ENCODE peak calls at places on chromosomes 13 and 19, in ten cellular contexts. D is heart right ventricle, Y is AG04450, B is astrocyte, V is left lung, K is colonic mucosa, R is Peyer's patch, H is left ventricle myocardium inferior, L is stomach, N is pancreas. A is an unnamed sample.

GRCh38 chr19:17049711-17050280 is 23.2 kb upstream of the CPAMD8 start:
- DNase-seq in L (no peak), K (peak; percentile 47), H (no peak), Y (peak; percentile 41), B (peak; percentile 63), N (no peak), R (no peak), V (peak; percentile 69), D (no peak), A (peak; percentile 57)

GRCh38 chr13:96835591-96835990 is 158.7 kb downstream of the OXGR1 start:
- DNase-seq in Y (no peak), D (no peak), L (no peak), R (no peak), V (no peak), N (no peak), K (no peak), B (no peak), H (no peak), A (no peak)

GRCh38 chr13:23510544-23510916 is 59.7 kb upstream of the TNFRSF19 start:
- DNase-seq in D (no peak), Y (no peak), B (no peak), R (no peak), L (no peak), H (no peak), V (no peak), K (no peak), N (no peak), A (no peak)

GRCh38 chr13:83865161-83866137 is 16.8 kb downstream of the SLITRK1 start:
- DNase-seq in B (no peak), R (no peak), V (no peak), Y (no peak), N (no peak), H (no peak), L (no peak), D (no peak), K (no peak), A (no peak)

GRCh38 chr13:74891610-74892009 is 590.4 kb downstream of the TBC1D4 start:
- DNase-seq in R (no peak), H (no peak), Y (peak; percentile 13), B (peak; percentile 28), L (no peak), K (no peak), D (no peak), N (no peak), V (no peak), A (no peak)

GRCh38 chr19:7191946-7192691 is 102.1 kb downstream of the INSR start:
- DNase-seq in D (no peak), Y (no peak), R (no peak), N (no peak), H (no peak), B (no peak), K (no peak), V (no peak), L (no peak), A (no peak)

GRCh38 chr13:43799191-43799590 is 12.4 kb upstream of the ENOX1 start:
- DNase-seq in B (no peak), D (no peak), Y (no peak), H (no peak), V (no peak), L (no peak), K (no peak), R (no peak), N (no peak), A (no peak)

GRCh38 chr13:40922437-40923040 is 96.6 kb downstream of the ELF1 start:
- DNase-seq in B (no peak), D (peak; percentile 13), V (no peak), R (peak; percentile 82), N (no peak), K (peak; percentile 91), L (no peak), Y (no peak), H (peak; percentile 22), A (no peak)

DNA sequence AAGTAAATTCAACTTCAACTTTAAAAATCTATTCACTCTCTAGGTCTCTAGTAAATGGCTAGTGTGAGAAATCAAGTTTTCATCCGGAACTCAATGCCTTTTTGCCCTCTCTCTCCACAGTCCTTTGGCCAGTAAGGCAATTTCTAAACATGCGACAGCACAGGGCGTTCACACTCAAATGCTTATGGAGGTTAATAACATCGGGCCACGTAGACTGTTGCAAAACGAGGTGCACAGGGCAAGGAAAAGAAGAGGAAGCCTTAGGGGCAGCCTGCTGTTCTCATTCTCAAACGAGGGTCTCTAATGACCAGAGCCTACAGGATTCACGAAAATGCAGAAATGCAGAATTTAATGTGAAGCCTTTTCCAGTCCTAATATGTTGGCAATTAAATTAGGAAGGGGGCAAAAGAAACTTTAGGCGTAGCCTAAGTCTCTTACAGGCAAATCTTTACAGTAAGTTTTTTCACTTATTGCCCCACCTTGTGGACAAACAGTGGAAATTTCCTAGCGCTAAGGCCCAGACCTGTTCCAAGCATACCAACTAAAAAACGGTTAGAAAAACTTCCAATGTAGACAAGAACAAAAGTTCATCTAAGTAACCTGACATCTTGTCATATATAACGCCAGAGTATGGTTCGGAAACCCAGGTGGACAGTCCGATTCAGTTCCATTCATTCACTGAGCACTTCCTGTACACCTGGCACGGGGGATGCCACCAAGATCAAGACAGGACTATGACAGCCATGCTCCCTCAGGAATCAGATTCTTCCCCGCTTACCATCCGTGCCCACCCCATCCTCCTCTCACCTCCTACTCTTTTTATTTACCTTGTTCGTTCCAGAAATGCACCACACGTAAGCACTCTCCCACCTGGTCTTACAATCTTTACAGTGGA is 5.1 kb downstream of the ZAR1L start:
- DNase-seq in R (no peak), V (no peak), B (peak; percentile 40), Y (peak; percentile 41), D (peak; percentile 13), K (peak; percentile 30), N (no peak), H (no peak), L (no peak), A (no peak)
- H3K4me3 ChIP-seq in R (no peak overlapping the region), V (peak overlapping the region; percentile 24), B (no peak overlapping the region), Y (no peak overlapping the region), D (peak overlapping the region; percentile 39), K (no peak overlapping the region), N (peak overlapping the region; percentile 20), H (peak overlapping the region; percentile 48), L (peak overlapping the region; percentile 9), A (no peak overlapping the region)

GRCh38 chr19:42271045-42271419 is 2.0 kb downstream of the CIC start:
- DNase-seq in L (no peak), N (no peak), K (no peak), Y (no peak), H (no peak), B (no peak), V (no peak), R (peak; percentile 53), D (no peak), A (peak; percentile 73)
- H3K4me3 ChIP-seq in L (peak overlapping the region; percentile 61), N (peak overlapping the region; percentile 51), K (peak overlapping the region; percentile 45), Y (peak overlapping the region; percentile 89), H (peak overlapping the region; percentile 71), B (peak overlapping the region; percentile 86), V (peak overlapping the region; percentile 60), R (peak overlapping the region; percentile 70), D (peak overlapping the region; percentile 56), A (no peak overlapping the region)

GRCh38 chr13:51067376-51068125 is 43.5 kb downstream of the C13orf42 start:
- DNase-seq in L (no peak), H (no peak), Y (no peak), R (no peak), N (no peak), D (no peak), V (no peak), B (no peak), K (no peak), A (no peak)

GRCh38 chr13:51066091-51066831 is 44.8 kb downstream of the C13orf42 start:
- DNase-seq in B (peak; percentile 64), V (no peak), Y (no peak), R (no peak), N (no peak), H (no peak), K (no peak), L (no peak), D (peak; percentile 30), A (peak; percentile 51)

GRCh38 chr13:51063909-51064308 is 47.2 kb downstream of the C13orf42 start:
- DNase-seq in D (no peak), B (no peak), V (no peak), N (no peak), L (no peak), Y (no peak), R (no peak), K (no peak), H (no peak), A (peak; percentile 28)

GRCh38 chr13:51065372-51066090 is 45.5 kb downstream of the C13orf42 start:
- DNase-seq in N (no peak), D (no peak), Y (no peak), B (no peak), L (no peak), K (no peak), R (no peak), H (no peak), V (no peak), A (peak; percentile 49)

DNA sequence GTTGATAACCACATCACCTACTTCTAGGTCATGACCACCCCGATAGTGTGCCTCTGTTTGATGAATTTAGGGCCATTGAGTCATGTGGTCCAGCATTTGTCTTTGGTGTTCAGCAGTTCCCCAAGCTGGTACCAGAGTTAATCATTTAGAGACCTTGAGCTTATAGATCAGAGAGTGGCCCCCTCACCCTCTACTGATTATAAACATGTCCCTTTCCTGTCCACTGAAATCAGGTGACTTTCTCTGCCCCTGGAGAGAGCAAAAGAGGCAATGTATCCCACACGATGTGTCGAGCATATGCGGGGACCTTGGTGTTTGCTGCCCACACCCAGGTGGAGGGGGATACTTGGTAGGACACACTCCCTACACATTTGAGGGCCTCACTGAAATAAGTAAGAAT is 46.3 kb downstream of the C13orf42 start:
- DNase-seq in N (no peak), Y (no peak), H (no peak), D (no peak), K (no peak), L (no peak), R (no peak), B (no peak), V (no peak), A (no peak)
- H3K4me3 ChIP-seq in N (no peak overlapping the region), Y (no peak overlapping the region), H (no peak overlapping the region), D (no peak overlapping the region), K (no peak overlapping the region), L (no peak overlapping the region), R (no peak overlapping the region), B (no peak overlapping the region), V (no peak overlapping the region), A (no peak overlapping the region)

GRCh38 chr19:8530061-8530679 is 16.2 kb upstream of the ZNF414 start:
- DNase-seq in L (no peak), Y (no peak), V (peak; percentile 76), R (no peak), K (no peak), B (no peak), H (no peak), D (no peak), N (no peak), A (no peak)

GRCh38 chr19:8529369-8530006 is 15.5 kb upstream of the ZNF414 start:
- DNase-seq in H (no peak), V (no peak), D (no peak), Y (no peak), N (no peak), L (no peak), R (no peak), K (no peak), B (no peak), A (no peak)

GRCh38 chr19:8528500-8528899 is 14.5 kb upstream of the ZNF414 start:
- DNase-seq in D (no peak), L (no peak), K (no peak), Y (no peak), V (no peak), B (no peak), R (no peak), H (no peak), N (no peak), A (no peak)

GRCh38 chr19:8531470-8531869 is 17.5 kb upstream of the ZNF414 start:
- DNase-seq in Y (no peak), D (no peak), K (no peak), B (no peak), H (no peak), V (no peak), R (no peak), L (no peak), N (no peak), A (no peak)

GRCh38 chr19:8532170-8532569 is 18.2 kb upstream of the ZNF414 start:
- DNase-seq in D (no peak), Y (no peak), B (no peak), H (no peak), N (no peak), R (no peak), K (no peak), V (no peak), L (no peak), A (no peak)
- H3K4me3 ChIP-seq in D (no peak overlapping the region), Y (no peak overlapping the region), B (no peak overlapping the region), H (no peak overlapping the region), N (no peak overlapping the region), R (no peak overlapping the region), K (no peak overlapping the region), V (no peak overlapping the region), L (no peak overlapping the region), A (no peak overlapping the region)